ENCODE peak calls at places on chromosomes 12 and 14, in seven cellular contexts. H, G, K, T, U, L and O are unnamed samples.

GRCh38 chr14:54722791-54723432 is 156.0 kb downstream of the SAMD4A start:
- DNase-seq in H (peak; percentile 36), G (no peak), K (no peak), T (no peak), U (no peak), L (no peak), O (no peak)

GRCh38 chr14:96039633-96040311 is 610 bp downstream of the C14orf132 start:
- DNase-seq in H (peak; percentile 59), G (no peak), K (no peak), T (peak; percentile 77), U (peak; percentile 34), L (peak; percentile 73), O (peak; percentile 49)

GRCh38 chr12:57243521-57244305 is 7.3 kb downstream of the STAC3 start:
- DNase-seq in H (peak; percentile 93), G (peak; percentile 92), K (peak; percentile 77), T (peak; percentile 53), U (peak; percentile 73), L (peak; percentile 87), O (peak; percentile 81)

GRCh38 chr12:49039421-49040363 is 20.9 kb downstream of the KMT2D start:
- DNase-seq in H (no peak), G (no peak), K (no peak), T (no peak), U (no peak), L (peak; percentile 54), O (no peak)

GRCh38 chr14:105765893-105766614 is 239.7 kb downstream of the TMEM121 start:
- DNase-seq in H (no peak), G (peak; percentile 48), K (no peak), T (no peak), U (no peak), L (peak; percentile 31), O (no peak)

GRCh38 chr14:74653386-74654138 is 41.5 kb upstream of the LTBP2 start:
- DNase-seq in H (peak; percentile 34), G (no peak), K (no peak), T (peak; percentile 34), U (no peak), L (no peak), O (no peak)

GRCh38 chr12:108773798-108774788 is 42.8 kb upstream of the CORO1C start:
- DNase-seq in H (peak; percentile 81), G (no peak), K (no peak), T (peak; percentile 46), U (peak; percentile 85), L (peak; percentile 87), O (peak; percentile 15)

GRCh38 chr12:122793685-122794106 is 19.3 kb downstream of the CCDC62 start:
- DNase-seq in H (peak; percentile 85), G (peak; percentile 61), K (no peak), T (peak; percentile 24), U (peak; percentile 77), L (no peak), O (peak; percentile 10)

GRCh38 chr14:24139272-24139934 is 2.0 kb downstream of the EMC9 start:
- DNase-seq in H (no peak), G (no peak), K (no peak), T (no peak), U (no peak), L (no peak), O (no peak)

GRCh38 chr14:88613552-88614010 is 50.7 kb downstream of the ZC3H14 start:
- DNase-seq in H (peak; percentile 3), G (no peak), K (no peak), T (no peak), U (peak; percentile 34), L (no peak), O (no peak)

GRCh38 chr12:52278530-52278929 is 4.1 kb downstream of the KRT86 start:
- DNase-seq in H (no peak), G (no peak), K (no peak), T (no peak), U (no peak), L (no peak), O (no peak)

GRCh38 chr14:74141703-74142102 is 56.9 kb downstream of the LIN52 start:
- DNase-seq in H (peak; percentile 12), G (no peak), K (no peak), T (no peak), U (peak; percentile 40), L (no peak), O (no peak)

GRCh38 chr14:87489196-87489819 is 503.7 kb downstream of the GALC start:
- DNase-seq in H (no peak), G (no peak), K (no peak), T (no peak), U (no peak), L (no peak), O (no peak)

GRCh38 chr12:11779286-11779685 is 129.8 kb downstream of the ETV6 start:
- DNase-seq in H (peak; percentile 84), G (no peak), K (no peak), T (no peak), U (peak; percentile 47), L (no peak), O (no peak)

GRCh38 chr12:53287741-53288216 is 7.6 kb upstream of the PFDN5 start:
- DNase-seq in H (peak; percentile 77), G (peak; percentile 90), K (peak; percentile 54), T (peak; percentile 26), U (peak; percentile 66), L (peak; percentile 79), O (peak; percentile 56)

GRCh38 chr12:77163068-77163810 is 97.9 kb upstream of the E2F7 start:
- DNase-seq in H (peak; percentile 37), G (no peak), K (no peak), T (no peak), U (no peak), L (no peak), O (no peak)

GRCh38 chr14:79825046-79825521 is 386.2 kb downstream of the DIO2 start:
- DNase-seq in H (peak; percentile 22), G (no peak), K (no peak), T (peak; percentile 53), U (peak; percentile 64), L (no peak), O (no peak)

GRCh38 chr14:88023658-88024187 is 18.8 kb downstream of the GPR65 start:
- DNase-seq in H (no peak), G (no peak), K (no peak), T (no peak), U (no peak), L (no peak), O (no peak)

GRCh38 chr12:238736-239398 is 23.8 kb downstream of the SLC6A13 start:
- DNase-seq in H (no peak), G (peak; percentile 27), K (no peak), T (no peak), U (no peak), L (peak; percentile 15), O (no peak)

GRCh38 chr12:102504280-102504679 is 23.9 kb upstream of the IGF1 start:
- DNase-seq in H (no peak), G (no peak), K (no peak), T (peak; percentile 3), U (no peak), L (no peak), O (no peak)

GRCh38 chr12:11801643-11802042 is 152.2 kb downstream of the ETV6 start:
- DNase-seq in H (no peak), G (no peak), K (no peak), T (no peak), U (no peak), L (no peak), O (no peak)

GRCh38 chr12:76764856-76765255 is 941 bp downstream of the ZDHHC17 start:
- DNase-seq in H (peak; percentile 51), G (no peak), K (no peak), T (no peak), U (peak; percentile 26), L (no peak), O (peak; percentile 3)

GRCh38 chr14:61113561-61113960 is 132.5 kb downstream of the SLC38A6 start:
- DNase-seq in H (no peak), G (no peak), K (no peak), T (no peak), U (no peak), L (no peak), O (no peak)

GRCh38 chr12:89707623-89707991 is 1.0 kb downstream of the ATP2B1 start:
- DNase-seq in H (no peak), G (peak; percentile 73), K (no peak), T (peak; percentile 10), U (no peak), L (peak; percentile 65), O (peak; percentile 35)

GRCh38 chr12:107526555-107527180 is 158.9 kb upstream of the PWP1 start:
- DNase-seq in H (no peak), G (no peak), K (no peak), T (no peak), U (no peak), L (no peak), O (no peak)

GRCh38 chr12:54459355-54459754 is 14.0 kb downstream of the GTSF1 start:
- DNase-seq in H (peak; percentile 39), G (no peak), K (no peak), T (no peak), U (peak; percentile 10), L (no peak), O (no peak)

GRCh38 chr14:24941719-24942118 is 108.2 kb downstream of the STXBP6 start:
- DNase-seq in H (no peak), G (no peak), K (no peak), T (no peak), U (no peak), L (no peak), O (no peak)

GRCh38 chr12:130401703-130402102 is 64.0 kb downstream of the PIWIL1 start:
- DNase-seq in H (peak; percentile 0), G (no peak), K (no peak), T (no peak), U (no peak), L (no peak), O (no peak)

GRCh38 chr12:72295744-72296143 is 23.6 kb downstream of the TRHDE start:
- DNase-seq in H (peak; percentile 32), G (no peak), K (no peak), T (no peak), U (peak; percentile 52), L (no peak), O (no peak)

GRCh38 chr12:125892276-125892675 is 827.0 kb downstream of the AACS start:
- DNase-seq in H (peak; percentile 40), G (no peak), K (no peak), T (no peak), U (no peak), L (no peak), O (no peak)

GRCh38 chr12:43216490-43216889 is 335.5 kb downstream of the ADAMTS20 start:
- DNase-seq in H (no peak), G (no peak), K (no peak), T (no peak), U (no peak), L (no peak), O (no peak)

GRCh38 chr12:13173537-13173936 is 23.0 kb upstream of the EMP1 start:
- DNase-seq in H (peak; percentile 93), G (no peak), K (no peak), T (no peak), U (peak; percentile 89), L (no peak), O (no peak)

GRCh38 chr12:69949324-69949723 is 124.3 kb downstream of the MYRFL start:
- DNase-seq in H (no peak), G (no peak), K (no peak), T (no peak), U (no peak), L (no peak), O (no peak)

GRCh38 chr12:75887979-75888378 is 143.6 kb downstream of the PHLDA1 start:
- DNase-seq in H (no peak), G (no peak), K (no peak), T (no peak), U (no peak), L (no peak), O (no peak)

GRCh38 chr14:53106768-53107167 is 46.4 kb downstream of the DDHD1 start:
- DNase-seq in H (no peak), G (no peak), K (no peak), T (no peak), U (no peak), L (no peak), O (no peak)

GRCh38 chr12:81079280-81080076 is 1.6 kb downstream of the ACSS3 start:
- DNase-seq in H (no peak), G (no peak), K (no peak), T (no peak), U (no peak), L (no peak), O (no peak)